ENCODE peak calls at places on chromosomes 1 and 21, in nine cellular contexts. D is activated T-helper 1 cell treated with Interleukin-2 at 50 U/mL for 16 hours; L is NCI-H345; R is HuH-7; M is stimulated activated CD4-positive, alpha-beta T cell treated with anti-CD3 and anti-CD28 coated beads, Interleukin-4, amount 100 ng/mL, for 4 hours; F is tibial artery; Q is left ventricle myocardium inferior; Y is ELF-1; T is AG04449. H is an unnamed sample.

GRCh38 chr1:155081472-155082300 is 3.0 kb downstream of the EFNA3 start:
- DNase-seq in T (no peak), Y (peak; percentile 53), L (no peak), M (no peak), R (no peak), Q (no peak), D (no peak), F (no peak), H (no peak)

GRCh38 chr1:229027622-229028182 is 243.2 kb upstream of the RAB4A start:
- DNase-seq in Q (no peak), T (no peak), D (no peak), L (no peak), Y (peak; percentile 61), F (no peak), M (peak; percentile 28), R (peak; percentile 67), H (no peak)

GRCh38 chr1:143720087-143721023 is 251.4 kb downstream of the FAM72C start:
- DNase-seq in L (no peak), R (no peak), Q (no peak), D (no peak), Y (peak; percentile 85), T (no peak), M (peak; percentile 5), F (no peak), H (no peak)

GRCh38 chr1:39288735-39289465 is 84.4 kb downstream of the MACF1 start:
- DNase-seq in L (no peak), D (no peak), F (no peak), T (no peak), Y (no peak), Q (no peak), M (no peak), R (no peak), H (no peak)

GRCh38 chr1:116748272-116748671 is 6.0 kb upstream of the CD2 start:
- DNase-seq in L (no peak), M (no peak), F (no peak), R (no peak), Q (no peak), Y (no peak), T (no peak), D (no peak), H (no peak)

GRCh38 chr1:190602325-190602724 is 124.7 kb upstream of the BRINP3 start:
- DNase-seq in R (no peak), L (no peak), D (no peak), Q (no peak), M (no peak), F (no peak), Y (no peak), T (no peak), H (no peak)

GRCh38 chr1:5509664-5510452 is 482.4 kb downstream of the NPHP4 start:
- DNase-seq in T (no peak), Q (peak; percentile 57), R (peak; percentile 84), M (peak; percentile 72), F (peak; percentile 65), D (peak; percentile 49), L (peak; percentile 61), Y (peak; percentile 71), H (peak; percentile 46)

GRCh38 chr1:115829023-115829674 is 11.8 kb downstream of the NHLH2 start:
- DNase-seq in L (no peak), Q (no peak), D (no peak), R (no peak), Y (peak; percentile 74), M (no peak), T (peak; percentile 46), F (no peak), H (no peak)

GRCh38 chr1:116374340-116375164 is 1.5 kb downstream of the ATP1A1 start:
- DNase-seq in L (no peak), F (no peak), Y (peak; percentile 40), T (no peak), Q (no peak), D (no peak), M (no peak), R (no peak), H (no peak)

GRCh38 chr1:28887835-28888682 is 26.3 kb upstream of the EPB41 start:
- DNase-seq in Q (peak; percentile 54), D (no peak), T (no peak), Y (peak; percentile 80), L (no peak), M (no peak), F (peak; percentile 67), R (peak; percentile 37), H (no peak)

GRCh38 chr1:180230416-180230790 is 339 bp downstream of the LHX4 start:
- DNase-seq in F (peak; percentile 62), M (no peak), R (no peak), L (no peak), Y (no peak), D (no peak), Q (no peak), T (no peak), H (no peak)

GRCh38 chr1:205227584-205228006 is at the start of gene TMCC2:
- DNase-seq in D (peak; percentile 57), L (peak; percentile 96), R (peak; percentile 92), M (peak; percentile 76), Y (peak; percentile 95), F (peak; percentile 93), Q (peak; percentile 91), T (no peak), H (peak; percentile 75)

GRCh38 chr21:45982256-45982757 is 737 bp downstream of the COL6A1 start:
- DNase-seq in D (no peak), T (no peak), Y (peak; percentile 37), F (peak; percentile 81), Q (no peak), L (no peak), R (no peak), M (no peak), H (no peak)

GRCh38 chr21:32611471-32611997 is 643 bp downstream of the CFAP298 start:
- DNase-seq in F (no peak), R (peak; percentile 13), T (no peak), Q (no peak), Y (peak; percentile 15), M (peak; percentile 25), L (peak; percentile 30), D (peak; percentile 5), H (peak; percentile 24)

GRCh38 chr1:53769780-53770179 is 30.8 kb upstream of the GLIS1 start:
- DNase-seq in Y (no peak), T (peak; percentile 29), M (no peak), F (no peak), Q (no peak), L (no peak), R (no peak), D (no peak), H (no peak)

H was measured in activated T-helper 2 cell treated with anti-CD3 and anti-CD28 coated beads, Interferon-gamma antibody, Interleukin-2, Interleukin-4, amounts not matched to agents 10 μg/mL and 5 μg/mL and 100 μg/mL, durations not matched to agents 14 hours and 24 hours and 36 hours.